ENCODE peak calls at places on chromosomes 1 and 21, in six cellular contexts. One of them, this sample, is unnamed. For H3K27me3, the result is how much of the 10 kb centered on the place peaks cover.

GRCh38 chr1:168821434-168821833 is 92.4 kb upstream of the DPT start:
- DNase-seq in ovary: no peak
- DNase-seq in adipocyte: no peak
- DNase-seq in Caco-2: no peak
- DNase-seq in CD8-positive, alpha-beta memory T cell: no peak
- DNase-seq in psoas muscle: no peak
- DNase-seq in this sample: no peak

GRCh38 chr1:48756704-48757316 is 19.9 kb downstream of the BEND5 start:
- DNase-seq in adipocyte: no peak
- DNase-seq in CD8-positive, alpha-beta memory T cell: no peak
- DNase-seq in psoas muscle: no peak
- DNase-seq in Caco-2: no peak
- DNase-seq in ovary: no peak
- DNase-seq in this sample: peak

GRCh38 chr1:78157162-78157561 is 111.4 kb downstream of the GIPC2 start:
- DNase-seq in psoas muscle: no peak
- DNase-seq in CD8-positive, alpha-beta memory T cell: no peak
- DNase-seq in ovary: no peak
- DNase-seq in adipocyte: peak
- DNase-seq in Caco-2: no peak
- DNase-seq in this sample: no peak

GRCh38 chr1:54309631-54310366 is 96.4 kb downstream of the SSBP3 start:
- DNase-seq in CD8-positive, alpha-beta memory T cell: no peak
- DNase-seq in adipocyte: no peak
- DNase-seq in psoas muscle: peak
- DNase-seq in Caco-2: no peak
- DNase-seq in ovary: no peak
- DNase-seq in this sample: peak

GRCh38 chr1:55214903-55215193 is 316 bp downstream of the USP24 start:
- DNase-seq in CD8-positive, alpha-beta memory T cell: no peak
- DNase-seq in adipocyte: peak
- DNase-seq in ovary: peak
- DNase-seq in Caco-2: peak
- DNase-seq in psoas muscle: peak
- DNase-seq in this sample: peak

GRCh38 chr1:38918568-38918967 is 23.1 kb downstream of the RHBDL2 start:
- DNase-seq in CD8-positive, alpha-beta memory T cell: no peak
- DNase-seq in ovary: no peak
- DNase-seq in adipocyte: no peak
- DNase-seq in psoas muscle: no peak
- DNase-seq in Caco-2: no peak
- DNase-seq in this sample: no peak

GRCh38 chr1:15152318-15153183 is 996 bp upstream of the TMEM51 start:
- DNase-seq in adipocyte: peak
- DNase-seq in ovary: peak
- DNase-seq in CD8-positive, alpha-beta memory T cell: no peak
- DNase-seq in psoas muscle: peak
- DNase-seq in Caco-2: peak
- DNase-seq in this sample: peak

GRCh38 chr1:13699936-13700520 is at the start of gene PRDM2:
- DNase-seq in ovary: peak
- DNase-seq in Caco-2: peak
- DNase-seq in CD8-positive, alpha-beta memory T cell: peak
- DNase-seq in psoas muscle: peak
- DNase-seq in adipocyte: peak
- DNase-seq in this sample: peak

GRCh38 chr1:183804916-183805734 is at the start of gene RGL1:
- DNase-seq in Caco-2: peak
- DNase-seq in adipocyte: peak
- DNase-seq in CD8-positive, alpha-beta memory T cell: no peak
- DNase-seq in ovary: peak
- DNase-seq in psoas muscle: peak
- DNase-seq in this sample: peak

GRCh38 chr1:111778066-111778465 is 22.4 kb downstream of the DDX20 start:
- DNase-seq in Caco-2: no peak
- DNase-seq in CD8-positive, alpha-beta memory T cell: no peak
- DNase-seq in ovary: no peak
- DNase-seq in adipocyte: no peak
- DNase-seq in psoas muscle: no peak
- DNase-seq in this sample: no peak

GRCh38 chr1:28512058-28512611 is 6.3 kb downstream of the RCC1 start:
- DNase-seq in ovary: no peak
- DNase-seq in adipocyte: no peak
- DNase-seq in psoas muscle: no peak
- DNase-seq in Caco-2: no peak
- DNase-seq in CD8-positive, alpha-beta memory T cell: no peak
- DNase-seq in this sample: no peak

GRCh38 chr21:34576043-34576466 is 38.9 kb downstream of the RCAN1 start:
- DNase-seq in Caco-2: no peak
- DNase-seq in CD8-positive, alpha-beta memory T cell: no peak
- DNase-seq in adipocyte: no peak
- DNase-seq in psoas muscle: no peak
- DNase-seq in ovary: no peak
- DNase-seq in this sample: no peak

GRCh38 chr1:197577580-197577979 is 197.7 kb downstream of the DENND1B start:
- DNase-seq in Caco-2: no peak
- DNase-seq in psoas muscle: no peak
- DNase-seq in adipocyte: peak
- DNase-seq in ovary: no peak
- DNase-seq in CD8-positive, alpha-beta memory T cell: no peak
- DNase-seq in this sample: no peak

GRCh38 chr1:172299515-172299914 is 121.0 kb upstream of the C1orf105 start:
- DNase-seq in ovary: no peak
- DNase-seq in Caco-2: no peak
- DNase-seq in psoas muscle: no peak
- DNase-seq in adipocyte: no peak
- DNase-seq in CD8-positive, alpha-beta memory T cell: no peak
- DNase-seq in this sample: no peak

GRCh38 chr1:53381790-53382401 is 54.0 kb upstream of the LRP8 start:
- DNase-seq in psoas muscle: no peak
- DNase-seq in Caco-2: no peak
- DNase-seq in CD8-positive, alpha-beta memory T cell: no peak
- DNase-seq in ovary: no peak
- DNase-seq in adipocyte: peak
- DNase-seq in this sample: no peak

GRCh38 chr1:211684791-211685190 is 9.4 kb upstream of the NEK2 start:
- DNase-seq in CD8-positive, alpha-beta memory T cell: no peak
- DNase-seq in adipocyte: peak
- DNase-seq in ovary: no peak
- DNase-seq in psoas muscle: no peak
- DNase-seq in Caco-2: no peak
- DNase-seq in this sample: no peak

DNA sequence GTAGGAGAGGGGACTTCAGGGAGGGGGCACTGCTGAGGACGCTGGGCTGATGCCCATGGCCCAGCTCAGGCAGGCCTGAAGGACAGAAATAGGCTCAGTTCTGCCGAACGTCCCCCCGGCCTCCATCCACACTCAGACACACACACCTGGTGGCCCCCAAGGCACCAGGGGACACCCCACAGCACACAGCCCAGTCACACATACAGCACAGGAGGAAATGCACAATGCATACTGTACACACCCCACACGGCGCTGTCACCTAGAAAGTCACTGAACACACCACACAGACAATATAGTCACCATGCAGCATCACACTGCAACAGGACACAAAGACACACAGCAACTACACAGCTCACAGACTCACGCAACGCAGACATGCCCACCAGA is 562 bp downstream of the SYTL1 start:
- DNase-seq in ovary: no peak
- DNase-seq in Caco-2: no peak
- DNase-seq in CD8-positive, alpha-beta memory T cell: peak
- DNase-seq in adipocyte: no peak
- DNase-seq in psoas muscle: no peak
- DNase-seq in this sample: peak
- H3K4me3 ChIP-seq in ovary: no peak
- H3K4me3 ChIP-seq in Caco-2: peak
- H3K4me3 ChIP-seq in CD8-positive, alpha-beta memory T cell: peak
- H3K4me3 ChIP-seq in adipocyte: no peak
- H3K4me3 ChIP-seq in psoas muscle: peak
- H3K4me3 ChIP-seq in this sample: peak

GRCh38 chr1:90716552-90717355 is at the start of gene BARHL2:
- DNase-seq in CD8-positive, alpha-beta memory T cell: no peak
- DNase-seq in adipocyte: no peak
- DNase-seq in psoas muscle: no peak
- DNase-seq in Caco-2: no peak
- DNase-seq in ovary: no peak
- DNase-seq in this sample: peak
- H3K27me3 ChIP-seq in CD8-positive, alpha-beta memory T cell: half or more
- H3K27me3 ChIP-seq in adipocyte: half or more
- H3K27me3 ChIP-seq in psoas muscle: half or more
- H3K27me3 ChIP-seq in Caco-2: under half
- H3K27me3 ChIP-seq in ovary: under half
- H3K27me3 ChIP-seq in this sample: half or more

DNA sequence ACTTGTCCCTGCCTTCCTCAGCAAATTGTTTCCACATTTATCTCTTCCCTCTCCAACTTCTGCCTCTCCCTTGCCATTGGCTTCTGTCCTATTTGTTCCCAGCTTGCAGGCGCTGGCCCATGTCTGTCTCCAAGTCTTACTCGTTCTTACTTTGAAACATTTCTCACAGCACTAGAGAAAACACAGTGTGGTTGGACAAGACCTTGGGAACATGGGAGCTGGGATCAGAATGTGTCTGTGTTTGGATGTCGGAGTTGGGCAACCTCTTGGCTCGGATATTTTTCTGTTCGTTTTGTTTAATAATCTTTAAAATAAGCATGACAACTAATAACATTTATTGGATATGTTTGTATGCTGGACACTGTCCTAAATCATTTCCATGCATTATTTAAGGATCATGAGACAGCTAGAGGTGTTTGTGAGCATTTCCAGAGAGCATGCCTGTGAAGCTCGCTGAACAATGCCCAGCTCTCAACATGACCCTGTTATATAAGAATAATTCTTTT is 5.9 kb upstream of the BRWD1 start:
- DNase-seq in adipocyte: peak
- DNase-seq in Caco-2: no peak
- DNase-seq in CD8-positive, alpha-beta memory T cell: no peak
- DNase-seq in psoas muscle: peak
- DNase-seq in ovary: no peak
- DNase-seq in this sample: no peak
- H3K4me3 ChIP-seq in adipocyte: peak
- H3K4me3 ChIP-seq in Caco-2: no peak
- H3K4me3 ChIP-seq in CD8-positive, alpha-beta memory T cell: no peak
- H3K4me3 ChIP-seq in psoas muscle: no peak
- H3K4me3 ChIP-seq in ovary: no peak
- H3K4me3 ChIP-seq in this sample: no peak

GRCh38 chr1:231200417-231201031 is 38.7 kb downstream of the TRIM67 start:
- DNase-seq in Caco-2: no peak
- DNase-seq in adipocyte: peak
- DNase-seq in ovary: no peak
- DNase-seq in CD8-positive, alpha-beta memory T cell: no peak
- DNase-seq in psoas muscle: no peak
- DNase-seq in this sample: no peak

GRCh38 chr1:231202125-231202633 is 38.8 kb upstream of the GNPAT start:
- DNase-seq in ovary: no peak
- DNase-seq in psoas muscle: no peak
- DNase-seq in adipocyte: no peak
- DNase-seq in CD8-positive, alpha-beta memory T cell: no peak
- DNase-seq in Caco-2: no peak
- DNase-seq in this sample: peak

GRCh38 chr1:231203259-231204057 is 37.6 kb upstream of the GNPAT start:
- DNase-seq in psoas muscle: no peak
- DNase-seq in ovary: no peak
- DNase-seq in adipocyte: no peak
- DNase-seq in CD8-positive, alpha-beta memory T cell: no peak
- DNase-seq in Caco-2: no peak
- DNase-seq in this sample: peak

GRCh38 chr1:231199868-231200267 is 38.0 kb downstream of the TRIM67 start:
- DNase-seq in psoas muscle: no peak
- DNase-seq in Caco-2: no peak
- DNase-seq in CD8-positive, alpha-beta memory T cell: no peak
- DNase-seq in ovary: no peak
- DNase-seq in adipocyte: no peak
- DNase-seq in this sample: no peak

DNA sequence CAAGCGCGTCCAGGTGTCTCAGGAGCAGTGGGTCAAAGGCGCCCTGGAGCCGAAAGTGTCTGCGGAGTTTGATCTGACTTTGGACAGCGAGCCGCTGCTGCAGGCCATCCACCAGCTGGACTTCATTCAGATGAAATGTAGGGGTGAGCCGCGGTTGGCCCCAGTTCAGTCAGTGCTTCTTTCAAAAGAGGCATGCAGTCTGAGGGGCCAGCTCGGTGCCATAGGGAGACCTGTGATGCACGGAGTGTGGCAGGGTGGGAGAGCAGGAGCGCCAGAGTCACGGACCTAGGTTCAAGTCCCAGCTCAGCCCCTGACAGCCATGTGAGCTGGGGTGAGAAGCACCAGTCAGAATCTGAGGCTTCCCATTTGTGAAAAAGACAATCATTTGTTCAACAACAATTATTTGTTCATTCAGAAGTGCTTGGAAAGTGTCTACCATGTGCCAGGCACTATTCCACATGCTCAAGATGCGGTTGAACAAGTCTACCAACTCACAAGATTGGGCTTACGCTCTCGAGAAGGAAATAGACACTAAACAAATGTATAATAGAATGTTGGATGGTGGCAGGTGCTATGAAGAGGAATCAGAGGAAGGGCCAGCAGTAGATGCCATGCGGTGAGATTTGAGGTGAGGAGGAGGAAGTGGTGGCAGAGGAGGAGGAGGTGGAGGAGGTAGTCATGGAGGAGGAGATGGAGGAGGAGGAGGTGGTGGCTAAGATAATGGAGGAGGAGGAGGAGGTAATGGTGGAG is 39.5 kb upstream of the GNPAT start:
- DNase-seq in CD8-positive, alpha-beta memory T cell: no peak
- DNase-seq in ovary: no peak
- DNase-seq in adipocyte: no peak
- DNase-seq in psoas muscle: no peak
- DNase-seq in Caco-2: no peak
- DNase-seq in this sample: no peak
- H3K27me3 ChIP-seq in CD8-positive, alpha-beta memory T cell: under half
- H3K27me3 ChIP-seq in ovary: under half
- H3K27me3 ChIP-seq in adipocyte: under half
- H3K27me3 ChIP-seq in psoas muscle: under half
- H3K27me3 ChIP-seq in Caco-2: under half
- H3K27me3 ChIP-seq in this sample: under half